ENCODE peak calls at places on chromosomes 1 and 21, in five cellular contexts. L, P, U, C and D are unnamed samples.

GRCh38 chr1:118479351-118479750 is 294.3 kb upstream of the SPAG17 start:
- DNase-seq in C (no peak), P (no peak), L (no peak), U (no peak), D (no peak)

GRCh38 chr1:101284021-101284420 is 47.2 kb downstream of the S1PR1 start:
- DNase-seq in C (peak; percentile 71), U (peak; percentile 9), P (peak; percentile 32), L (peak; percentile 69), D (no peak)

GRCh38 chr1:218760601-218761570 is 412.8 kb upstream of the LYPLAL1 start:
- DNase-seq in U (no peak), L (no peak), P (no peak), C (no peak), D (no peak)

GRCh38 chr1:54975709-54976108 is 4.7 kb upstream of the TMEM61 start:
- DNase-seq in C (no peak), P (no peak), L (no peak), U (no peak), D (no peak)

GRCh38 chr1:39405358-39405757 is 86.1 kb upstream of the BMP8A start:
- DNase-seq in C (no peak), L (no peak), U (no peak), P (no peak), D (no peak)

GRCh38 chr1:57843760-57844159 is 419.9 kb upstream of the DAB1 start:
- DNase-seq in L (no peak), U (no peak), P (no peak), C (no peak), D (peak; percentile 17)

GRCh38 chr1:206685749-206686485 is 1.2 kb downstream of the MAPKAPK2 start:
- DNase-seq in P (peak; percentile 43), U (no peak), C (peak; percentile 47), L (peak; percentile 61), D (peak; percentile 76)

GRCh38 chr1:54279457-54279856 is 79.5 kb downstream of the MRPL37 start:
- DNase-seq in U (no peak), P (no peak), C (no peak), L (no peak), D (no peak)

GRCh38 chr1:151905070-151905442 is 4.3 kb downstream of the THEM4 start:
- DNase-seq in L (peak; percentile 62), P (peak; percentile 49), C (peak; percentile 58), U (peak; percentile 52), D (no peak)

GRCh38 chr1:58249729-58250586 is 296.6 kb downstream of the OMA1 start:
- DNase-seq in L (peak; percentile 32), U (no peak), C (no peak), P (no peak), D (peak; percentile 53)

GRCh38 chr1:32291145-32291707 is 657 bp upstream of the HDAC1 start:
- DNase-seq in L (no peak), U (no peak), C (no peak), P (no peak), D (peak; percentile 76)

GRCh38 chr1:93395195-93395594 is 49.5 kb downstream of the DR1 start:
- DNase-seq in L (no peak), P (no peak), C (no peak), U (no peak), D (no peak)

GRCh38 chr1:170742600-170742999 is 78.7 kb downstream of the PRRX1 start:
- DNase-seq in P (no peak), L (no peak), C (no peak), U (no peak), D (no peak)

GRCh38 chr1:28508435-28508754 is 2.6 kb downstream of the RCC1 start:
- DNase-seq in P (no peak), L (peak; percentile 70), C (no peak), U (no peak), D (peak; percentile 24)

GRCh38 chr1:222824641-222825040 is 9.8 kb downstream of the DISP1 start:
- DNase-seq in U (no peak), C (no peak), P (no peak), L (no peak), D (peak; percentile 24)

GRCh38 chr1:173410794-173411236 is 66.3 kb upstream of the PRDX6 start:
- DNase-seq in U (no peak), P (no peak), L (no peak), C (no peak), D (no peak)

GRCh38 chr21:35571910-35572309 is 488.4 kb downstream of the SETD4 start:
- DNase-seq in L (no peak), P (no peak), C (no peak), U (no peak), D (no peak)

GRCh38 chr1:117757668-117758067 is 151.8 kb downstream of the TENT5C start:
- DNase-seq in C (no peak), U (no peak), P (no peak), L (no peak), D (no peak)

GRCh38 chr1:183537405-183537804 is 52.9 kb downstream of the NCF2 start:
- DNase-seq in P (no peak), L (no peak), C (no peak), U (no peak), D (no peak)

GRCh38 chr21:26842976-26843911 is 2.0 kb downstream of the ADAMTS1 start:
- DNase-seq in L (peak; percentile 45), C (no peak), U (no peak), P (no peak), D (peak; percentile 93)

GRCh38 chr1:214898718-214899117 is 183.8 kb upstream of the KCNK2 start:
- DNase-seq in P (no peak), U (no peak), L (no peak), C (no peak), D (no peak)

GRCh38 chr1:194930132-194930531 is 1678.1 kb downstream of the KCNT2 start:
- DNase-seq in L (no peak), C (no peak), U (no peak), P (no peak), D (no peak)

GRCh38 chr1:41366428-41367101 is 5.3 kb downstream of the FOXO6 start:
- DNase-seq in U (no peak), P (peak; percentile 60), C (peak; percentile 44), L (peak; percentile 63), D (no peak)

GRCh38 chr1:181179980-181180964 is 91.8 kb downstream of the IER5 start:
- DNase-seq in U (no peak), C (peak; percentile 25), P (peak; percentile 15), L (peak; percentile 42), D (peak; percentile 48)

GRCh38 chr1:4000811-4001251 is 100.8 kb upstream of the C1orf174 start:
- DNase-seq in C (no peak), P (no peak), L (no peak), U (no peak), D (no peak)

GRCh38 chr1:118815909-118816308 is 172.2 kb downstream of the TBX15 start:
- DNase-seq in C (no peak), L (no peak), P (no peak), U (no peak), D (peak; percentile 23)

GRCh38 chr21:43267391-43268085 is 98.7 kb downstream of the CRYAA start:
- DNase-seq in C (no peak), P (no peak), U (no peak), L (no peak), D (no peak)

GRCh38 chr21:38913120-38913975 is 107.6 kb downstream of the ETS2 start:
- DNase-seq in C (no peak), P (no peak), U (no peak), L (no peak), D (peak; percentile 72)

GRCh38 chr1:100626397-100626796 is 88.5 kb downstream of the GPR88 start:
- DNase-seq in U (no peak), P (no peak), C (no peak), L (no peak), D (no peak)

GRCh38 chr1:34407140-34407539 is 230.4 kb downstream of the C1orf94 start:
- DNase-seq in L (no peak), C (no peak), U (no peak), P (no peak), D (peak; percentile 68)

GRCh38 chr1:26259578-26259977 is 20.3 kb upstream of the SH3BGRL3 start:
- DNase-seq in P (no peak), L (no peak), C (no peak), U (no peak), D (no peak)

GRCh38 chr1:53614231-53615021 is 124.5 kb downstream of the GLIS1 start:
- DNase-seq in P (no peak), L (peak; percentile 9), C (no peak), U (no peak), D (no peak)

GRCh38 chr1:39453603-39454002 is 37.8 kb upstream of the BMP8A start:
- DNase-seq in L (no peak), P (no peak), C (no peak), U (no peak), D (peak; percentile 14)